ENCODE peak calls at places on chromosomes 1 and 21, in seven cellular contexts. K is HFF-Myc, Y is GM12865, O is heart right ventricle, R is thoracic aorta, A is tibial nerve, T is astrocyte of the spinal cord. W is an unnamed sample.

GRCh38 chr1:85065550-85065949 is 17.2 kb upstream of the MCOLN3 start:
- DNase-seq in K (no peak), Y (no peak), O (no peak), R (no peak), A (no peak), T (no peak), W (no peak)

GRCh38 chr1:42319128-42319851 is 15.7 kb downstream of the FOXJ3 start:
- DNase-seq in K (no peak), Y (no peak), O (no peak), R (no peak), A (no peak), T (peak), W (no peak)

GRCh38 chr1:28369518-28370219 is at the start of gene PHACTR4:
- DNase-seq in K (peak), Y (peak), O (peak), R (peak), A (peak), T (peak), W (peak)

GRCh38 chr1:22288593-22289241 is 145.8 kb upstream of the WNT4 start:
- DNase-seq in K (no peak), Y (no peak), O (no peak), R (no peak), A (no peak), T (no peak), W (no peak)

GRCh38 chr1:69055223-69055622 is 512.5 kb upstream of the LRRC7 start:
- DNase-seq in K (peak), Y (peak), O (no peak), R (no peak), A (no peak), T (no peak), W (peak)

GRCh38 chr1:235317179-235317578 is 10.8 kb downstream of the ARID4B start:
- DNase-seq in K (no peak), Y (no peak), O (no peak), R (no peak), A (no peak), T (no peak), W (no peak)

GRCh38 chr1:158833269-158833668 is 2.1 kb downstream of the MNDA start:
- DNase-seq in K (no peak), Y (no peak), O (no peak), R (no peak), A (no peak), T (no peak), W (no peak)

GRCh38 chr1:78004719-78005346 is at the start of gene DNAJB4:
- DNase-seq in K (peak), Y (peak), O (no peak), R (peak), A (peak), T (peak), W (peak)

GRCh38 chr1:22177354-22178003 is 34.6 kb upstream of the WNT4 start:
- DNase-seq in K (no peak), Y (peak), O (no peak), R (no peak), A (no peak), T (no peak), W (no peak)

GRCh38 chr1:85427358-85427757 is 37.6 kb downstream of the DDAH1 start:
- DNase-seq in K (no peak), Y (no peak), O (no peak), R (no peak), A (no peak), T (no peak), W (no peak)

GRCh38 chr1:70234733-70235132 is 13.6 kb downstream of the SRSF11 start:
- DNase-seq in K (no peak), Y (no peak), O (no peak), R (no peak), A (no peak), T (no peak), W (no peak)

GRCh38 chr1:64675718-64676345 is 69.0 kb upstream of the RAVER2 start:
- DNase-seq in K (no peak), Y (peak), O (no peak), R (no peak), A (no peak), T (peak), W (no peak)

GRCh38 chr21:41947596-41948403 is 6.0 kb downstream of the C2CD2 start:
- DNase-seq in K (no peak), Y (no peak), O (no peak), R (no peak), A (no peak), T (peak), W (no peak)

GRCh38 chr1:5856246-5856815 is 135.9 kb downstream of the NPHP4 start:
- DNase-seq in K (no peak), Y (no peak), O (no peak), R (no peak), A (no peak), T (peak), W (no peak)

GRCh38 chr1:32627596-32628162 is 22.7 kb downstream of the ZBTB8OS start:
- DNase-seq in K (no peak), Y (peak), O (no peak), R (no peak), A (no peak), T (no peak), W (no peak)

GRCh38 chr21:35206141-35207125 is 157.3 kb upstream of the RUNX1 start:
- DNase-seq in K (no peak), Y (peak), O (no peak), R (no peak), A (no peak), T (no peak), W (no peak)

GRCh38 chr1:203051841-203052324 is 25.6 kb downstream of the PPFIA4 start:
- DNase-seq in K (no peak), Y (no peak), O (no peak), R (no peak), A (no peak), T (no peak), W (no peak)

GRCh38 chr21:38067086-38067739 is 151.0 kb upstream of the KCNJ6 start:
- DNase-seq in K (no peak), Y (no peak), O (no peak), R (no peak), A (no peak), T (no peak), W (no peak)

GRCh38 chr1:23530089-23530749 is 814 bp downstream of the E2F2 start:
- DNase-seq in K (no peak), Y (peak), O (peak), R (no peak), A (no peak), T (no peak), W (no peak)

GRCh38 chr1:1923681-1924000 is 4.6 kb upstream of the TMEM52 start:
- DNase-seq in K (no peak), Y (no peak), O (no peak), R (no peak), A (no peak), T (no peak), W (no peak)
- TF ChIP-seq CTCF in K (no peak), Y (no peak), O (no peak), R (no peak), A (no peak), T (no peak), W (no peak)

GRCh38 chr1:239311331-239311730 is 75.0 kb upstream of the CHRM3 start:
- DNase-seq in K (no peak), Y (no peak), O (no peak), R (no peak), A (no peak), T (no peak), W (no peak)

GRCh38 chr1:239307886-239308285 is 78.5 kb upstream of the CHRM3 start:
- DNase-seq in K (no peak), Y (no peak), O (no peak), R (no peak), A (no peak), T (no peak), W (no peak)

GRCh38 chr1:239306426-239306825 is 79.9 kb upstream of the CHRM3 start:
- DNase-seq in K (no peak), Y (no peak), O (no peak), R (no peak), A (no peak), T (no peak), W (no peak)

GRCh38 chr1:239303289-239303688 is 83.1 kb upstream of the CHRM3 start:
- DNase-seq in K (no peak), Y (no peak), O (no peak), R (no peak), A (no peak), T (no peak), W (no peak)

DNA sequence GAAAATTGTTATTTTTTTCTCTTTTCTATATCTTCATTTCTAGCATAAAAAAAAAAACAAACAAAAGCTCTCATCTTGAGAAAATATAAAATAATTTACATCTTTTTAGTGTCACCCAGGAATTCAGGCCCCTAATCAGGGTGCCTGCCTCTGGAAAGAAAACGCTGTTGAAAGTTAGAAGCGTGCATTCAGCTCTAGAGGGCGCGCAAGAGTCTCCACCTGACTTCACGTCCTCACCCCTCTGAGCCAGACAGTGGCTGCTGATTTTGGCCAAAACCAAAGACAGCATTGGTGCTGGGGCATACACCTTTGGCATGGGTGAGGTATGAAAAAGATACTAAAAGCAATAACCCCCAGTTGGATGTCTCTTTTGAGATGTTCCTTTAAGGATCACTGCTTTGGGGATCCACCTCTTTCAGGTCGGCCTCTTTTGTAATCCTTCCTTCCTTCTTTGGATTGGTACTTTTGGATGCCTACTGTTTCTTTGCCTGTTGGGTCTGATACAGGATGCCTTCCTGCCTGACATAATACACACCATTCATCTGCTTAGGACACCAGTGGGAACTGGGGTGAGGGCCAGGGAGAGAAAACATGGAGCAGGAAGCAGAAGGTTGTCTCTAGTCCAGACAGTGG is 77.6 kb upstream of the CHRM3 start:
- DNase-seq in K (peak), Y (peak), O (no peak), R (no peak), A (no peak), T (peak), W (no peak)
- TF ChIP-seq CTCF in K (peak), Y (peak), O (peak), R (no peak), A (peak), T (peak), W (peak)

DNA sequence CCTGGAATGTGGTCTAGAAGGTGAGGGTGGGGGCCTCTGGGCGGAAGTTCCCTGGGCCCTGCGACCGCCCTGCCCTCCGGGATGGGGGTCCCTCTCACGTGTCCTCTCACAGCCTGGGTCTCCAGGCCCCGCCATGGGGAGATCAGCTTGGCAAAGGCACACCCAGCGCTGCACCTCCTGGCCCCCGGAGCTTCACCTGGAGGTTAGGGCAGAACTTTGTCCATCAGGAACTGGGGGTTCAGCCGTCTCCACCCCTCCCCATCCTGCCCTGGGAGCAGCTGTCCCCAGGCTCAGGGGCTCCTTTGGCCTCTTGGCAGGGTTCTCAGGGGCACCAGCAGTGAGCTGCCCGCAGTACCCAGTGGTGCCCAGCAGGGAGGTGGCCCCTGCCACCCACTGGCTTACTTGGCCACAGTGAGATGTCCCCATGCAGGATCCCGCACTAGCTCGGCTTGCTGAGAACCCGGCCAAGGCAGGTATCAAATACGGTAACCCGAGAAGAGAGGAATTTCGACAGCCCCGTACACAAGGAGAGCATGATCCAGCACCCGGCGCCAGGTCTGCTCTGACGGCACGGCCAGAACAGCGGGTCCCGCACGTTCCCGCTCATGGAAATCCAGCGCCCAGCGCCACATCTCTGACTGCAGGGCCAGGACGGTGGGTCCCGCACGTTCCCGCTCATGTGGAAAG is 36.7 kb downstream of the RRP1 start:
- DNase-seq in K (no peak), Y (no peak), O (no peak), R (no peak), A (no peak), T (no peak), W (no peak)
- TF ChIP-seq CTCF in K (no peak), Y (peak), O (no peak), R (peak), A (no peak), T (peak), W (peak)

GRCh38 chr1:67855944-67856343 is 22.7 kb upstream of the GNG12 start:
- DNase-seq in K (no peak), Y (no peak), O (no peak), R (no peak), A (no peak), T (peak), W (no peak)

GRCh38 chr1:67855444-67855843 is 22.2 kb upstream of the GNG12 start:
- DNase-seq in K (no peak), Y (no peak), O (no peak), R (no peak), A (no peak), T (peak), W (no peak)

GRCh38 chr1:67850611-67851075 is 17.4 kb upstream of the GNG12 start:
- DNase-seq in K (peak), Y (no peak), O (peak), R (peak), A (peak), T (peak), W (peak)

GRCh38 chr1:67851800-67852199 is 18.5 kb upstream of the GNG12 start:
- DNase-seq in K (no peak), Y (no peak), O (no peak), R (no peak), A (no peak), T (no peak), W (no peak)

GRCh38 chr1:67853704-67854103 is 20.4 kb upstream of the GNG12 start:
- DNase-seq in K (peak), Y (peak), O (peak), R (no peak), A (peak), T (peak), W (peak)
- TF ChIP-seq CTCF in K (peak), Y (peak), O (peak), R (peak), A (peak), T (peak), W (peak)

DNA sequence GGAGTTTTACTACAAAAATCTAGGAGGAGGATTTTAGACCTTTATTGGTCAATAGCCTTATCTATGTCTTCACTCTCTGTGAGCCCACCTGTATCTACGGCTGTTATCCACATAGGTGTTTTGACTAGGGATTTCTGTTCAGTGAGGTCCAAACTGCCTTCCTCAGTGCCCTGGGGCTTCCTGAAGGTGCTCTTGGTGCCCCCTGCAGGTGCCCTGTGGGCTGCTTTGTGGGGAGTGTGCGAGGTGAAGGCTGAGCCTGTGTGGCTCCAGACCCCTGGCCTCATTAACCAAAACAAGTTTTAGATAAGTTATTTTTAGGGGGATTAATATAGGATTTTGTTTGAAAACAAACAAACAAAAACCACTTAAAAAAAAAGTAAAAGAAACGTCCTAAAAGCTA is 122.5 kb downstream of the KIF26B start:
- DNase-seq in K (no peak), Y (peak), O (no peak), R (no peak), A (no peak), T (no peak), W (no peak)
- TF ChIP-seq CTCF in K (peak), Y (peak), O (no peak), R (no peak), A (no peak), T (no peak), W (peak)

W was measured in kidney epithelial cell.